ENCODE peak calls at places on chromosomes 3 and 15, in eight cellular contexts. One of them, this sample, is unnamed.

GRCh38 chr3:106139834-106140233 is 271.0 kb upstream of the CBLB start:
- DNase-seq in HFF-Myc: no peak
- DNase-seq in fibroblast of pulmonary artery: no peak
- DNase-seq in CD4-positive, alpha-beta memory T cell: no peak
- DNase-seq in heart left ventricle: no peak
- DNase-seq in A549: no peak
- DNase-seq in body of pancreas: no peak
- DNase-seq in right cardiac atrium: no peak
- DNase-seq in this sample: no peak

GRCh38 chr3:117399311-117400068 is 689.9 kb downstream of the TUSC7 start:
- DNase-seq in fibroblast of pulmonary artery: peak
- DNase-seq in heart left ventricle: no peak
- DNase-seq in right cardiac atrium: no peak
- DNase-seq in A549: no peak
- DNase-seq in CD4-positive, alpha-beta memory T cell: no peak
- DNase-seq in HFF-Myc: no peak
- DNase-seq in body of pancreas: peak
- DNase-seq in this sample: no peak

GRCh38 chr3:8113649-8114048 is 388.0 kb upstream of the LMCD1 start:
- DNase-seq in A549: no peak
- DNase-seq in HFF-Myc: no peak
- DNase-seq in fibroblast of pulmonary artery: no peak
- DNase-seq in heart left ventricle: no peak
- DNase-seq in CD4-positive, alpha-beta memory T cell: no peak
- DNase-seq in right cardiac atrium: no peak
- DNase-seq in body of pancreas: no peak
- DNase-seq in this sample: no peak

GRCh38 chr15:67370206-67370954 is 115.8 kb downstream of the IQCH start:
- DNase-seq in heart left ventricle: no peak
- DNase-seq in fibroblast of pulmonary artery: no peak
- DNase-seq in CD4-positive, alpha-beta memory T cell: no peak
- DNase-seq in HFF-Myc: no peak
- DNase-seq in body of pancreas: no peak
- DNase-seq in right cardiac atrium: no peak
- DNase-seq in A549: no peak
- DNase-seq in this sample: no peak

GRCh38 chr3:130901463-130902204 is 7.8 kb downstream of the ATP2C1 start:
- DNase-seq in body of pancreas: no peak
- DNase-seq in heart left ventricle: no peak
- DNase-seq in right cardiac atrium: no peak
- DNase-seq in CD4-positive, alpha-beta memory T cell: no peak
- DNase-seq in fibroblast of pulmonary artery: no peak
- DNase-seq in A549: no peak
- DNase-seq in HFF-Myc: no peak
- DNase-seq in this sample: no peak

GRCh38 chr3:141796436-141797166 is 33.4 kb downstream of the GRK7 start:
- DNase-seq in fibroblast of pulmonary artery: no peak
- DNase-seq in A549: no peak
- DNase-seq in heart left ventricle: no peak
- DNase-seq in CD4-positive, alpha-beta memory T cell: peak
- DNase-seq in right cardiac atrium: no peak
- DNase-seq in HFF-Myc: no peak
- DNase-seq in body of pancreas: peak
- DNase-seq in this sample: peak

GRCh38 chr3:122271246-122271898 is 53.7 kb upstream of the CSTA start:
- DNase-seq in A549: no peak
- DNase-seq in fibroblast of pulmonary artery: no peak
- DNase-seq in HFF-Myc: no peak
- DNase-seq in heart left ventricle: no peak
- DNase-seq in body of pancreas: no peak
- DNase-seq in CD4-positive, alpha-beta memory T cell: peak
- DNase-seq in right cardiac atrium: no peak
- DNase-seq in this sample: no peak

GRCh38 chr15:90519688-90520087 is 10.0 kb upstream of the CRTC3 start:
- DNase-seq in heart left ventricle: no peak
- DNase-seq in HFF-Myc: no peak
- DNase-seq in CD4-positive, alpha-beta memory T cell: no peak
- DNase-seq in right cardiac atrium: no peak
- DNase-seq in A549: no peak
- DNase-seq in fibroblast of pulmonary artery: peak
- DNase-seq in body of pancreas: no peak
- DNase-seq in this sample: no peak

GRCh38 chr3:52879090-52879489 is 18.3 kb downstream of the STIMATE start:
- DNase-seq in CD4-positive, alpha-beta memory T cell: no peak
- DNase-seq in A549: no peak
- DNase-seq in right cardiac atrium: no peak
- DNase-seq in fibroblast of pulmonary artery: no peak
- DNase-seq in HFF-Myc: no peak
- DNase-seq in body of pancreas: no peak
- DNase-seq in heart left ventricle: no peak
- DNase-seq in this sample: no peak

GRCh38 chr15:64072812-64073211 is 20.8 kb downstream of the CIAO2A start:
- DNase-seq in heart left ventricle: no peak
- DNase-seq in A549: no peak
- DNase-seq in fibroblast of pulmonary artery: no peak
- DNase-seq in body of pancreas: peak
- DNase-seq in right cardiac atrium: no peak
- DNase-seq in CD4-positive, alpha-beta memory T cell: no peak
- DNase-seq in HFF-Myc: no peak
- DNase-seq in this sample: no peak

GRCh38 chr3:172513488-172513887 is 9.7 kb downstream of the TNFSF10 start:
- DNase-seq in A549: no peak
- DNase-seq in HFF-Myc: peak
- DNase-seq in body of pancreas: no peak
- DNase-seq in right cardiac atrium: no peak
- DNase-seq in heart left ventricle: no peak
- DNase-seq in fibroblast of pulmonary artery: peak
- DNase-seq in CD4-positive, alpha-beta memory T cell: peak
- DNase-seq in this sample: no peak

GRCh38 chr15:31396881-31397560 is 70.4 kb downstream of the KLF13 start:
- DNase-seq in CD4-positive, alpha-beta memory T cell: no peak
- DNase-seq in heart left ventricle: peak
- DNase-seq in right cardiac atrium: peak
- DNase-seq in HFF-Myc: peak
- DNase-seq in A549: peak
- DNase-seq in fibroblast of pulmonary artery: peak
- DNase-seq in body of pancreas: peak
- DNase-seq in this sample: peak

GRCh38 chr3:48240000-48240710 is 749 bp upstream of the ZNF589 start:
- DNase-seq in right cardiac atrium: peak
- DNase-seq in CD4-positive, alpha-beta memory T cell: no peak
- DNase-seq in body of pancreas: no peak
- DNase-seq in A549: no peak
- DNase-seq in HFF-Myc: no peak
- DNase-seq in heart left ventricle: no peak
- DNase-seq in fibroblast of pulmonary artery: no peak
- DNase-seq in this sample: no peak

GRCh38 chr15:57718309-57718708 is 11.8 kb downstream of the POLR2M start:
- DNase-seq in CD4-positive, alpha-beta memory T cell: no peak
- DNase-seq in HFF-Myc: no peak
- DNase-seq in body of pancreas: peak
- DNase-seq in heart left ventricle: no peak
- DNase-seq in right cardiac atrium: no peak
- DNase-seq in A549: no peak
- DNase-seq in fibroblast of pulmonary artery: no peak
- DNase-seq in this sample: no peak

GRCh38 chr15:34620814-34621213 is 37.4 kb upstream of the GOLGA8B start:
- DNase-seq in fibroblast of pulmonary artery: no peak
- DNase-seq in A549: no peak
- DNase-seq in HFF-Myc: no peak
- DNase-seq in CD4-positive, alpha-beta memory T cell: no peak
- DNase-seq in right cardiac atrium: no peak
- DNase-seq in heart left ventricle: no peak
- DNase-seq in body of pancreas: no peak
- DNase-seq in this sample: no peak

GRCh38 chr15:32669870-32670623 is 28.5 kb downstream of the SCG5 start:
- DNase-seq in fibroblast of pulmonary artery: peak
- DNase-seq in right cardiac atrium: peak
- DNase-seq in CD4-positive, alpha-beta memory T cell: no peak
- DNase-seq in heart left ventricle: no peak
- DNase-seq in HFF-Myc: no peak
- DNase-seq in body of pancreas: no peak
- DNase-seq in A549: no peak
- DNase-seq in this sample: peak

GRCh38 chr3:184466413-184466960 is 86.6 kb downstream of the CHRD start:
- DNase-seq in right cardiac atrium: peak
- DNase-seq in fibroblast of pulmonary artery: peak
- DNase-seq in A549: no peak
- DNase-seq in heart left ventricle: peak
- DNase-seq in HFF-Myc: no peak
- DNase-seq in body of pancreas: peak
- DNase-seq in CD4-positive, alpha-beta memory T cell: no peak
- DNase-seq in this sample: no peak

DNA sequence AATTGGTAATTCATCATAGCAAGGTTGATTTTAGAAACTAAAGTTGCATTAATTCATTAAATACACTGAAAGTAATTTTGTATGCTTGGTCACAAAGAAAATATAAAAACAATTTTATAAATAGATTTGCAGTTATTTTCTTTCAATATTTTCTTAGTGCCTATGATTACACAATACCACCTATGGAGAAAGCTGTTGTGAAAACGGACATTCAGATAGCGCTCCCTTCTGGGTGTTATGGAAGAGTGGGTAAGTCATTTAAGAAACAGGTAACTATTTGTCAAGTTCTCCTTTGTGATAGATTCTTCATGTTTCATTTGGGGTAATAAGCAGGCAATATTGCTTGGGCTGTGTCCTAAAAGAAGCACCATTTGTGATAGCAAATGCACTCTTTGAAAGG is 3.0 kb downstream of the DUT start:
- DNase-seq in A549: no peak
- DNase-seq in body of pancreas: no peak
- DNase-seq in HFF-Myc: no peak
- DNase-seq in heart left ventricle: no peak
- DNase-seq in right cardiac atrium: no peak
- DNase-seq in CD4-positive, alpha-beta memory T cell: no peak
- DNase-seq in fibroblast of pulmonary artery: no peak
- DNase-seq in this sample: no peak
- H3K4me3 ChIP-seq in A549: no peak
- H3K4me3 ChIP-seq in body of pancreas: no peak
- H3K4me3 ChIP-seq in HFF-Myc: no peak
- H3K4me3 ChIP-seq in heart left ventricle: no peak
- H3K4me3 ChIP-seq in right cardiac atrium: no peak
- H3K4me3 ChIP-seq in CD4-positive, alpha-beta memory T cell: no peak
- H3K4me3 ChIP-seq in fibroblast of pulmonary artery: no peak
- H3K4me3 ChIP-seq in this sample: no peak

GRCh38 chr3:11602441-11602840 is 41.3 kb downstream of the VGLL4 start:
- DNase-seq in A549: no peak
- DNase-seq in right cardiac atrium: no peak
- DNase-seq in HFF-Myc: no peak
- DNase-seq in heart left ventricle: no peak
- DNase-seq in CD4-positive, alpha-beta memory T cell: no peak
- DNase-seq in fibroblast of pulmonary artery: no peak
- DNase-seq in body of pancreas: no peak
- DNase-seq in this sample: no peak

GRCh38 chr3:11605398-11605797 is 38.3 kb downstream of the VGLL4 start:
- DNase-seq in CD4-positive, alpha-beta memory T cell: no peak
- DNase-seq in body of pancreas: no peak
- DNase-seq in fibroblast of pulmonary artery: no peak
- DNase-seq in HFF-Myc: no peak
- DNase-seq in heart left ventricle: no peak
- DNase-seq in A549: no peak
- DNase-seq in right cardiac atrium: no peak
- DNase-seq in this sample: no peak

GRCh38 chr3:11602886-11603285 is 40.8 kb downstream of the VGLL4 start:
- DNase-seq in HFF-Myc: no peak
- DNase-seq in body of pancreas: no peak
- DNase-seq in CD4-positive, alpha-beta memory T cell: no peak
- DNase-seq in fibroblast of pulmonary artery: no peak
- DNase-seq in right cardiac atrium: no peak
- DNase-seq in A549: no peak
- DNase-seq in heart left ventricle: no peak
- DNase-seq in this sample: no peak

GRCh38 chr3:11604139-11604895 is 39.4 kb downstream of the VGLL4 start:
- DNase-seq in body of pancreas: no peak
- DNase-seq in fibroblast of pulmonary artery: peak
- DNase-seq in CD4-positive, alpha-beta memory T cell: no peak
- DNase-seq in HFF-Myc: no peak
- DNase-seq in right cardiac atrium: peak
- DNase-seq in heart left ventricle: no peak
- DNase-seq in A549: no peak
- DNase-seq in this sample: peak

GRCh38 chr3:11603628-11604027 is 40.1 kb downstream of the VGLL4 start:
- DNase-seq in A549: no peak
- DNase-seq in HFF-Myc: no peak
- DNase-seq in body of pancreas: peak
- DNase-seq in fibroblast of pulmonary artery: peak
- DNase-seq in heart left ventricle: peak
- DNase-seq in CD4-positive, alpha-beta memory T cell: no peak
- DNase-seq in right cardiac atrium: peak
- DNase-seq in this sample: peak
- H3K4me3 ChIP-seq in A549: no peak
- H3K4me3 ChIP-seq in HFF-Myc: no peak
- H3K4me3 ChIP-seq in body of pancreas: no peak
- H3K4me3 ChIP-seq in fibroblast of pulmonary artery: no peak
- H3K4me3 ChIP-seq in heart left ventricle: no peak
- H3K4me3 ChIP-seq in CD4-positive, alpha-beta memory T cell: no peak
- H3K4me3 ChIP-seq in right cardiac atrium: no peak
- H3K4me3 ChIP-seq in this sample: no peak

GRCh38 chr15:75231836-75232235 is 26.3 kb upstream of the GOLGA6C start:
- DNase-seq in fibroblast of pulmonary artery: no peak
- DNase-seq in CD4-positive, alpha-beta memory T cell: no peak
- DNase-seq in HFF-Myc: no peak
- DNase-seq in heart left ventricle: no peak
- DNase-seq in body of pancreas: no peak
- DNase-seq in right cardiac atrium: no peak
- DNase-seq in A549: no peak
- DNase-seq in this sample: no peak
- H3K4me3 ChIP-seq in fibroblast of pulmonary artery: no peak
- H3K4me3 ChIP-seq in CD4-positive, alpha-beta memory T cell: no peak
- H3K4me3 ChIP-seq in HFF-Myc: no peak
- H3K4me3 ChIP-seq in heart left ventricle: no peak
- H3K4me3 ChIP-seq in body of pancreas: no peak
- H3K4me3 ChIP-seq in right cardiac atrium: no peak
- H3K4me3 ChIP-seq in A549: no peak
- H3K4me3 ChIP-seq in this sample: no peak

GRCh38 chr3:57893668-57894067 is 114.6 kb upstream of the FLNB start:
- DNase-seq in HFF-Myc: no peak
- DNase-seq in A549: no peak
- DNase-seq in heart left ventricle: no peak
- DNase-seq in fibroblast of pulmonary artery: no peak
- DNase-seq in body of pancreas: no peak
- DNase-seq in CD4-positive, alpha-beta memory T cell: no peak
- DNase-seq in right cardiac atrium: no peak
- DNase-seq in this sample: no peak
- H3K4me3 ChIP-seq in HFF-Myc: no peak
- H3K4me3 ChIP-seq in A549: no peak
- H3K4me3 ChIP-seq in heart left ventricle: no peak
- H3K4me3 ChIP-seq in fibroblast of pulmonary artery: no peak
- H3K4me3 ChIP-seq in body of pancreas: no peak
- H3K4me3 ChIP-seq in CD4-positive, alpha-beta memory T cell: no peak
- H3K4me3 ChIP-seq in right cardiac atrium: peak
- H3K4me3 ChIP-seq in this sample: no peak

This sample was measured in skeletal muscle cell.